ENCODE peak calls at places on chromosomes 16 and 17, in six cellular contexts. Z, P, Y, D, T and G are unnamed samples.

GRCh38 chr16:24189941-24190340 is 66.2 kb upstream of the CACNG3 start:
- DNase-seq in Z (no peak), P (no peak), Y (no peak), D (no peak), T (no peak), G (no peak)

GRCh38 chr17:57092171-57092570 is 7.1 kb downstream of the AKAP1 start:
- DNase-seq in Z (no peak), P (no peak), Y (no peak), D (no peak), T (no peak), G (peak)

GRCh38 chr16:28202147-28202746 is 9.5 kb downstream of the XPO6 start:
- DNase-seq in Z (no peak), P (peak), Y (no peak), D (no peak), T (no peak), G (no peak)

GRCh38 chr16:912684-913613 is 57.8 kb downstream of the LMF1 start:
- DNase-seq in Z (no peak), P (no peak), Y (peak), D (no peak), T (no peak), G (no peak)

GRCh38 chr16:85347213-85347591 is 234.9 kb upstream of the CIBAR2 start:
- DNase-seq in Z (no peak), P (peak), Y (peak), D (no peak), T (no peak), G (peak)

GRCh38 chr16:49338867-49339266 is 34.7 kb upstream of the C16orf78 start:
- DNase-seq in Z (no peak), P (no peak), Y (no peak), D (no peak), T (no peak), G (no peak)

GRCh38 chr16:57732011-57732410 is 3.6 kb upstream of the KATNB1 start:
- DNase-seq in Z (no peak), P (no peak), Y (no peak), D (no peak), T (no peak), G (peak)

GRCh38 chr16:68091604-68092261 is 6.6 kb downstream of the NFATC3 start:
- DNase-seq in Z (no peak), P (no peak), Y (no peak), D (no peak), T (no peak), G (peak)

GRCh38 chr16:29926675-29927522 is 873 bp upstream of the KCTD13 start:
- DNase-seq in Z (peak), P (peak), Y (no peak), D (peak), T (no peak), G (no peak)

GRCh38 chr17:61647044-61647443 is 56.0 kb upstream of the NACA2 start:
- DNase-seq in Z (no peak), P (no peak), Y (no peak), D (no peak), T (no peak), G (peak)

GRCh38 chr16:13426279-13426678 is 493.7 kb upstream of the ERCC4 start:
- DNase-seq in Z (no peak), P (no peak), Y (peak), D (no peak), T (no peak), G (no peak)

GRCh38 chr16:11072420-11073153 is 128.2 kb downstream of the CLEC16A start:
- DNase-seq in Z (no peak), P (no peak), Y (no peak), D (no peak), T (no peak), G (no peak)

GRCh38 chr17:63699638-63700527 is at the start of gene LIMD2:
- DNase-seq in Z (peak), P (peak), Y (peak), D (peak), T (no peak), G (peak)

GRCh38 chr16:2090819-2091721 is 43.3 kb downstream of the TSC2 start:
- DNase-seq in Z (peak), P (peak), Y (peak), D (peak), T (no peak), G (peak)
- TF ChIP-seq CTCF in Z (no peak), P (no peak), Y (peak), D (peak), T (no peak), G (no peak)

GRCh38 chr16:4240624-4241023 is 1.3 kb downstream of the SRL start:
- DNase-seq in Z (no peak), P (no peak), Y (peak), D (no peak), T (no peak), G (no peak)

GRCh38 chr16:4239682-4240175 is 2.2 kb downstream of the SRL start:
- DNase-seq in Z (no peak), P (no peak), Y (no peak), D (no peak), T (no peak), G (no peak)

GRCh38 chr16:4244254-4244812 is 2.5 kb upstream of the SRL start:
- DNase-seq in Z (no peak), P (no peak), Y (peak), D (no peak), T (peak), G (no peak)

GRCh38 chr16:4241601-4242270 is at the start of gene SRL:
- DNase-seq in Z (no peak), P (no peak), Y (no peak), D (no peak), T (no peak), G (no peak)

GRCh38 chr16:4239020-4239419 is 2.9 kb downstream of the SRL start:
- DNase-seq in Z (no peak), P (no peak), Y (no peak), D (no peak), T (no peak), G (no peak)
- H3K4me3 ChIP-seq in Z (peak), P (no peak), Y (no peak), D (no peak), T (no peak), G (no peak)

DNA sequence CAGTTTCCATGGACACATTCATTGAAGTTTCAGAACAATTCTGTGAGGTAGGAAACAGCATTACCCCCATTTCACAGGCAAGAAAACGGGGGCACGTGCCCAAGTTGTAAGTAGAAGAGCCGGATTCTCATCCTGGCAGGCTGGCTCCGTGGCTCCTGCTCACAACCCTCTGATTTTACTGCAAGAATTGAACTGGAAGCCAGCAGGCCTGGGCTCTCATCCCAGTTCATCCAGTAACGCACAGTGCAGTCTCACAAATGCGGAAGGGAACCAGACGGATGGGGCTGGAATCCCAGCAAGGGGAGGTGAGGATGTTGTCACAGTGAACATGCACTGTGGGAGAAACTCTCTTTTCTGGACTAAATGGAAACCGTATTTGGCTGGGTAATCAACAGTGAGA is 40.7 kb upstream of the DOC2B start:
- DNase-seq in Z (peak), P (peak), Y (no peak), D (peak), T (no peak), G (no peak)
- TF ChIP-seq CTCF in Z (no peak), P (no peak), Y (no peak), D (no peak), T (no peak), G (no peak)

GRCh38 chr17:28047806-28048205 is 5.3 kb downstream of the NLK start:
- DNase-seq in Z (no peak), P (no peak), Y (peak), D (no peak), T (no peak), G (no peak)

GRCh38 chr17:28042721-28043291 is 329 bp downstream of the NLK start:
- DNase-seq in Z (no peak), P (no peak), Y (no peak), D (peak), T (no peak), G (no peak)

GRCh38 chr17:28046034-28046825 is 3.8 kb downstream of the NLK start:
- DNase-seq in Z (no peak), P (no peak), Y (no peak), D (no peak), T (no peak), G (no peak)

GRCh38 chr17:28043296-28043695 is 819 bp downstream of the NLK start:
- DNase-seq in Z (no peak), P (no peak), Y (no peak), D (no peak), T (no peak), G (no peak)

DNA sequence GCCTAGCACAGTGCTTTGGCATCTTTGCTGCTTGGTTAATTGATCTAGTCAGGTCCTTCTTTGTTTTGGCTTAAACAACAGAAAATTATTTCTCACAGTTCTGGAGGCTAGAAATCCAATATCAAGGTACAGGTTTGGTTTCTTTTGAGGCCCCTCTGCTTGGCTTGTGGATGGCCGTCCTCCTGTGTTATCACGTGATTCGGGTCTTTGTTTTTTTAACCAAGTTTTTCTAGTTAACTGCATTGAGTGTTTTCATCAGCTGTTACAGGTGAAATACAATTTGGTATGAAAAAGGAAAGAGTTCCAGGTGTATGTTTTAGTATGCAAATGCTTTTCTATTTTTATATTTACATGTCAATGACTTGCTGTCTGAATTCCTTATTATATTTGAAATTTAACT is 2.8 kb downstream of the NLK start:
- DNase-seq in Z (no peak), P (no peak), Y (no peak), D (no peak), T (peak), G (no peak)
- H3K4me3 ChIP-seq in Z (no peak), P (peak), Y (peak), D (no peak), T (peak), G (peak)

DNA sequence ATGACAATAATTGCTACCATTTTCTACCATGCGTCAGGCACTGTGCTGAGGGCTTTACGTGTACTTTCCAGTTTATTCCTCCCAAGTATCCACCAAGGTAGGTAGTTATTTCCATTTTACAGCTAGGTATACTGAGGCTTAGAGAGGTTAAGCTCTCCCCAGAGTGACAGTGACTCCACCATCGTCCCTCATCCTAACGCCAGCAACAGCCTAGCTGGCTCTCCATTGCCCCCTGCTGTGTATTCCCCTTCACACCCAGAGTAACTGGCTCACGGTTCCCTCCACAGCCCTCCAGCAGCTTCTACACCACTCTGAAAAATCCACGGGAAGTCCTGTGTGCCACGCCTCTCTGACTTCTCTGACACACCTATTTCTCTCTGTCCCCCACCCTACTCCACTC is 7.1 kb upstream of the ASGR1 start:
- DNase-seq in Z (no peak), P (no peak), Y (no peak), D (no peak), T (no peak), G (peak)
- TF ChIP-seq CTCF in Z (peak), P (no peak), Y (no peak), D (no peak), T (peak), G (peak)

DNA sequence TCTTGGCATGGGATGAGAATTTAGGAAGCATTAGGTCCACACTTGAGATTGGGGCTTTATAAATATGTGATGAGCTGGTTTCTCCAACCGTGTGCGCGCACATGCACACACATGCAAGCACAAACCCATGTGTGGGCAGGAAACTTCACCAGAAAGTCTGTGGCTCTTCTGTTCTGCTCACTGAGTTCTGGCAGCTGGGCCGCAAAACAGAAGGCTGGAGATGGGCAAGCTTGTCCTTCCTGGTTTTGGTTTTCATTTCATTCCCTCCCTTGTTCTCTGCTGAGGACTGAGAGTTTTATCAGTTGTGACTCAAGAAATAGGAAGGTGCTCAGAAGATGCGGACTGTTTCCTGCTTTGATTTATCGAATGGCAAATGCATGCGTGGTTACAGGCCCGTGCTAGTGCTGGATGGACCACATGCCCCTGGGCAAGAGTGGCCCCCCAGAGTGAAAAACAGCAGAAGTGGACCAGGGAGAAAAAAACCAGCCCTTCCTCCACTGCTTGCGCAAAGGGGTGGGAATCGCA is 14.1 kb downstream of the MAP3K14 start:
- DNase-seq in Z (no peak), P (peak), Y (no peak), D (peak), T (peak), G (peak)
- H3K4me3 ChIP-seq in Z (no peak), P (no peak), Y (no peak), D (no peak), T (no peak), G (no peak)

GRCh38 chr16:88815901-88816589 is 4.3 kb upstream of the APRT start:
- DNase-seq in Z (no peak), P (no peak), Y (peak), D (peak), T (peak), G (no peak)

GRCh38 chr16:88817785-88818609 is 6.3 kb upstream of the APRT start:
- DNase-seq in Z (no peak), P (no peak), Y (no peak), D (no peak), T (no peak), G (no peak)

GRCh38 chr16:88818610-88818874 is 6.8 kb upstream of the APRT start:
- DNase-seq in Z (no peak), P (no peak), Y (no peak), D (no peak), T (no peak), G (no peak)

GRCh38 chr16:88815227-88815626 is 3.5 kb upstream of the APRT start:
- DNase-seq in Z (no peak), P (no peak), Y (no peak), D (no peak), T (no peak), G (no peak)

GRCh38 chr16:88816736-88817535 is 5.2 kb upstream of the APRT start:
- DNase-seq in Z (no peak), P (no peak), Y (no peak), D (no peak), T (no peak), G (no peak)
- TF ChIP-seq CTCF in Z (no peak), P (no peak), Y (no peak), D (no peak), T (no peak), G (no peak)

GRCh38 chr17:49494399-49494798 is 694 bp upstream of the NGFR start:
- DNase-seq in Z (no peak), P (no peak), Y (no peak), D (no peak), T (no peak), G (no peak)
- H3K4me3 ChIP-seq in Z (no peak), P (no peak), Y (peak), D (no peak), T (no peak), G (no peak)